ENCODE peak calls at places on chromosomes 12 and 14, in four cellular contexts. N is HT1080, Z is memory B cell, T is NCI-H345. B is an unnamed sample.

GRCh38 chr12:14264316-14264715 is 101.2 kb upstream of the ATF7IP start:
- DNase-seq in T (no peak), N (peak; percentile 27), Z (no peak), B (no peak)

GRCh38 chr12:52081263-52081733 is 1.8 kb downstream of the SMIM41 start:
- DNase-seq in T (peak; percentile 62), Z (peak; percentile 71), N (no peak), B (no peak)

GRCh38 chr12:72543777-72544467 is 271.8 kb downstream of the TRHDE start:
- DNase-seq in Z (no peak), T (no peak), N (no peak), B (no peak)

GRCh38 chr14:91357731-91358319 is 59.8 kb downstream of the CCDC88C start:
- DNase-seq in T (no peak), N (no peak), Z (no peak), B (no peak)

GRCh38 chr12:88036368-88036965 is 7.3 kb upstream of the C12orf50 start:
- DNase-seq in N (peak; percentile 13), T (no peak), Z (no peak), B (no peak)

GRCh38 chr14:69891422-69891821 is 12.2 kb downstream of the SMOC1 start:
- DNase-seq in Z (no peak), T (no peak), N (no peak), B (no peak)

GRCh38 chr12:7113389-7113871 is 4.4 kb upstream of the C1RL start:
- DNase-seq in T (peak; percentile 35), Z (peak; percentile 45), N (peak; percentile 42), B (no peak)

GRCh38 chr14:104224516-104225281 is 86.3 kb downstream of the KIF26A start:
- DNase-seq in Z (no peak), T (peak; percentile 59), N (no peak), B (peak; percentile 49)

GRCh38 chr12:20004951-20005350 is 363.4 kb upstream of the PDE3A start:
- DNase-seq in T (no peak), N (no peak), Z (no peak), B (no peak)

GRCh38 chr12:98671459-98671858 is 26.4 kb downstream of the APAF1 start:
- DNase-seq in N (no peak), Z (no peak), T (no peak), B (no peak)

GRCh38 chr14:55850803-55851202 is 267.4 kb upstream of the PELI2 start:
- DNase-seq in T (no peak), N (peak; percentile 11), Z (no peak), B (no peak)

GRCh38 chr14:75341639-75342038 is 63.0 kb downstream of the FOS start:
- DNase-seq in N (no peak), Z (no peak), T (no peak), B (no peak)

GRCh38 chr12:119988440-119988787 is 622 bp upstream of the BICDL1 start:
- DNase-seq in N (peak; percentile 61), Z (no peak), T (no peak), B (no peak)

GRCh38 chr14:24150061-24150460 is 2.8 kb downstream of the RNF31 start:
- DNase-seq in N (no peak), Z (no peak), T (no peak), B (no peak)

GRCh38 chr12:129193263-129193871 is 340.1 kb downstream of the GLT1D1 start:
- DNase-seq in Z (no peak), T (no peak), N (peak; percentile 59), B (no peak)

GRCh38 chr12:107236824-107237467 is 143.6 kb upstream of the CRY1 start:
- DNase-seq in N (peak; percentile 98), T (no peak), Z (no peak), B (no peak)

GRCh38 chr14:28941758-28942157 is 175.2 kb downstream of the FOXG1 start:
- DNase-seq in T (no peak), Z (no peak), N (no peak), B (no peak)

GRCh38 chr12:15584366-15585041 is 204.7 kb downstream of the EPS8 start:
- DNase-seq in Z (no peak), T (peak; percentile 20), N (no peak), B (no peak)

GRCh38 chr12:105107176-105107496 is 395 bp upstream of the WASHC4 start:
- DNase-seq in T (peak; percentile 60), N (no peak), Z (no peak), B (no peak)

GRCh38 chr14:100399052-100399849 is 76.1 kb downstream of the SLC25A47 start:
- DNase-seq in Z (no peak), N (no peak), T (no peak), B (no peak)

GRCh38 chr12:110281549-110282342 is 699 bp downstream of the ATP2A2 start:
- DNase-seq in Z (peak; percentile 55), T (peak; percentile 63), N (peak; percentile 63), B (peak; percentile 60)

GRCh38 chr12:9340422-9341259 is 132.4 kb upstream of the PZP start:
- DNase-seq in N (peak; percentile 69), Z (no peak), T (no peak), B (no peak)

GRCh38 chr12:106248177-106248848 is 493 bp upstream of the CKAP4 start:
- DNase-seq in T (peak; percentile 33), Z (peak; percentile 57), N (peak; percentile 63), B (peak; percentile 34)

GRCh38 chr12:25743679-25744078 is 190.6 kb upstream of the LMNTD1 start:
- DNase-seq in T (no peak), N (no peak), Z (no peak), B (no peak)